ENCODE peak calls at places on chromosomes 13 and 19, in eight cellular contexts. One of them, this sample, is unnamed. For H3K4me1 and H3K9me3, the result is how much of the 10 kb centered on the place peaks cover.

GRCh38 chr13:100664171-100664900 is 10.3 kb downstream of the TMTC4 start:
- DNase-seq in mammary epithelial cell: no peak
- DNase-seq in uterus: no peak
- DNase-seq in left lung: no peak
- DNase-seq in heart right ventricle: no peak
- DNase-seq in HAP-1: no peak
- DNase-seq in breast epithelium: no peak
- DNase-seq in lung: no peak
- DNase-seq in this sample: no peak

GRCh38 chr13:37889102-37889501 is 19.5 kb upstream of the TRPC4 start:
- DNase-seq in mammary epithelial cell: peak
- DNase-seq in uterus: no peak
- DNase-seq in left lung: no peak
- DNase-seq in heart right ventricle: no peak
- DNase-seq in HAP-1: no peak
- DNase-seq in breast epithelium: no peak
- DNase-seq in lung: no peak
- DNase-seq in this sample: no peak

GRCh38 chr13:113883921-113884804 is 20.3 kb upstream of the GAS6 start:
- DNase-seq in mammary epithelial cell: no peak
- DNase-seq in uterus: no peak
- DNase-seq in left lung: no peak
- DNase-seq in heart right ventricle: no peak
- DNase-seq in HAP-1: no peak
- DNase-seq in breast epithelium: no peak
- DNase-seq in lung: no peak
- DNase-seq in this sample: no peak

GRCh38 chr13:107553838-107554237 is 661.5 kb downstream of the LIG4 start:
- DNase-seq in mammary epithelial cell: no peak
- DNase-seq in uterus: no peak
- DNase-seq in left lung: no peak
- DNase-seq in heart right ventricle: no peak
- DNase-seq in HAP-1: no peak
- DNase-seq in breast epithelium: no peak
- DNase-seq in lung: no peak
- DNase-seq in this sample: no peak

GRCh38 chr13:33487575-33488243 is 202.2 kb upstream of the STARD13 start:
- DNase-seq in mammary epithelial cell: peak
- DNase-seq in uterus: peak
- DNase-seq in left lung: no peak
- DNase-seq in heart right ventricle: no peak
- DNase-seq in HAP-1: no peak
- DNase-seq in breast epithelium: no peak
- DNase-seq in lung: no peak
- DNase-seq in this sample: peak

GRCh38 chr13:111462944-111463343 is 142.5 kb downstream of the TEX29 start:
- DNase-seq in mammary epithelial cell: no peak
- DNase-seq in uterus: no peak
- DNase-seq in left lung: no peak
- DNase-seq in heart right ventricle: no peak
- DNase-seq in HAP-1: no peak
- DNase-seq in breast epithelium: no peak
- DNase-seq in lung: no peak
- DNase-seq in this sample: no peak

GRCh38 chr19:13022859-13023636 is 27.8 kb downstream of the NFIX start:
- DNase-seq in mammary epithelial cell: peak
- DNase-seq in uterus: peak
- DNase-seq in left lung: peak
- DNase-seq in heart right ventricle: peak
- DNase-seq in HAP-1: peak
- DNase-seq in breast epithelium: peak
- DNase-seq in lung: peak
- DNase-seq in this sample: peak

GRCh38 chr19:12527034-12527836 is 24.0 kb downstream of the ZNF564 start:
- DNase-seq in mammary epithelial cell: peak
- DNase-seq in uterus: no peak
- DNase-seq in left lung: no peak
- DNase-seq in heart right ventricle: no peak
- DNase-seq in HAP-1: no peak
- DNase-seq in breast epithelium: no peak
- DNase-seq in lung: no peak
- DNase-seq in this sample: no peak

GRCh38 chr13:100184095-100184494 is 95.2 kb downstream of the PCCA start:
- DNase-seq in mammary epithelial cell: no peak
- DNase-seq in uterus: no peak
- DNase-seq in left lung: no peak
- DNase-seq in heart right ventricle: no peak
- DNase-seq in HAP-1: no peak
- DNase-seq in breast epithelium: no peak
- DNase-seq in lung: no peak
- DNase-seq in this sample: no peak

GRCh38 chr19:6092329-6093286 is 17.7 kb downstream of the RFX2 start:
- DNase-seq in mammary epithelial cell: peak
- DNase-seq in uterus: peak
- DNase-seq in left lung: peak
- DNase-seq in heart right ventricle: peak
- DNase-seq in HAP-1: peak
- DNase-seq in breast epithelium: peak
- DNase-seq in lung: peak
- DNase-seq in this sample: peak

GRCh38 chr13:50691176-50691681 is 152.3 kb downstream of the DLEU7 start:
- DNase-seq in mammary epithelial cell: no peak
- DNase-seq in uterus: no peak
- DNase-seq in left lung: no peak
- DNase-seq in heart right ventricle: no peak
- DNase-seq in HAP-1: no peak
- DNase-seq in breast epithelium: no peak
- DNase-seq in lung: no peak
- DNase-seq in this sample: no peak

GRCh38 chr13:38866649-38867048 is 124.0 kb downstream of the STOML3 start:
- DNase-seq in mammary epithelial cell: peak
- DNase-seq in uterus: no peak
- DNase-seq in left lung: no peak
- DNase-seq in heart right ventricle: no peak
- DNase-seq in HAP-1: no peak
- DNase-seq in breast epithelium: no peak
- DNase-seq in lung: no peak
- DNase-seq in this sample: no peak

GRCh38 chr13:81726037-81726726 is 1385.3 kb upstream of the SPRY2 start:
- DNase-seq in mammary epithelial cell: peak
- DNase-seq in uterus: no peak
- DNase-seq in left lung: no peak
- DNase-seq in heart right ventricle: no peak
- DNase-seq in HAP-1: no peak
- DNase-seq in breast epithelium: no peak
- DNase-seq in lung: no peak
- DNase-seq in this sample: no peak

GRCh38 chr13:77893066-77893465 is 25.6 kb downstream of the EDNRB start:
- DNase-seq in mammary epithelial cell: no peak
- DNase-seq in uterus: no peak
- DNase-seq in left lung: no peak
- DNase-seq in heart right ventricle: no peak
- DNase-seq in HAP-1: no peak
- DNase-seq in breast epithelium: no peak
- DNase-seq in lung: no peak
- DNase-seq in this sample: no peak

GRCh38 chr19:29006057-29006735 is 206.8 kb downstream of the UQCRFS1 start:
- DNase-seq in mammary epithelial cell: no peak
- DNase-seq in uterus: no peak
- DNase-seq in left lung: no peak
- DNase-seq in heart right ventricle: no peak
- DNase-seq in HAP-1: no peak
- DNase-seq in breast epithelium: no peak
- DNase-seq in lung: no peak
- DNase-seq in this sample: no peak

GRCh38 chr19:34244611-34245299 is 9.6 kb upstream of the GARRE1 start:
- DNase-seq in mammary epithelial cell: no peak
- DNase-seq in uterus: no peak
- DNase-seq in left lung: no peak
- DNase-seq in heart right ventricle: peak
- DNase-seq in HAP-1: no peak
- DNase-seq in breast epithelium: no peak
- DNase-seq in lung: no peak
- DNase-seq in this sample: no peak

GRCh38 chr13:52651880-52652169 is 811 bp upstream of the SUGT1 start:
- DNase-seq in mammary epithelial cell: no peak
- DNase-seq in uterus: no peak
- DNase-seq in left lung: no peak
- DNase-seq in heart right ventricle: no peak
- DNase-seq in HAP-1: no peak
- DNase-seq in breast epithelium: no peak
- DNase-seq in lung: no peak
- DNase-seq in this sample: no peak

GRCh38 chr13:36981156-36981743 is 17.9 kb downstream of the ALG5 start:
- DNase-seq in mammary epithelial cell: peak
- DNase-seq in uterus: no peak
- DNase-seq in left lung: no peak
- DNase-seq in heart right ventricle: no peak
- DNase-seq in HAP-1: no peak
- DNase-seq in breast epithelium: no peak
- DNase-seq in lung: no peak
- DNase-seq in this sample: no peak

GRCh38 chr19:2337329-2337707 is 8.8 kb downstream of the SPPL2B start:
- DNase-seq in mammary epithelial cell: no peak
- DNase-seq in uterus: peak
- DNase-seq in left lung: peak
- DNase-seq in heart right ventricle: no peak
- DNase-seq in HAP-1: peak
- DNase-seq in breast epithelium: no peak
- DNase-seq in lung: no peak
- DNase-seq in this sample: no peak

DNA sequence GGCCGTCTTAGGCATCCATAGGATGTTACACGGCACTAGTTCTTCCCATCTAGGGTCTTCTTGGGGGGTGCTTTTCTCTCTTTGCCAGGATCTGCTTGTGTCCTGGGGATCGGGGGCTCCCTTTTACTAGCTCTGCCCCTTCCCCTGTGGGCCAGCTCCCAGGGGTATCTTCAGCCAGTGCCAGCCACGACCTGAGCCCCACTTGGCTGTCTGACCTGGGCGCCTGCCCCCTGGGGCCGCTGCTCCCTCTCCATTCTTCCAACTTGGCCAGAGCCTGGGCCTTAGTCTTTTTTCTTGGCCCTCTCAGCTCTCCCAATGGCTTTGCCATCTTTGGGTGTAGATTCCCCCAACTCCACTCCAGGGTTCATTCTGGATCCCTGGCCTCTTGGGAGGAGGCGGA is 3.1 kb downstream of the PRKACA start:
- DNase-seq in mammary epithelial cell: no peak
- DNase-seq in uterus: no peak
- DNase-seq in left lung: no peak
- DNase-seq in heart right ventricle: no peak
- DNase-seq in HAP-1: no peak
- DNase-seq in breast epithelium: no peak
- DNase-seq in lung: no peak
- DNase-seq in this sample: no peak
- H3K4me1 ChIP-seq in mammary epithelial cell: under half
- H3K4me1 ChIP-seq in uterus: under half
- H3K4me1 ChIP-seq in left lung: half or more
- H3K4me1 ChIP-seq in heart right ventricle: half or more
- H3K4me1 ChIP-seq in HAP-1: under half
- H3K4me1 ChIP-seq in breast epithelium: under half
- H3K4me1 ChIP-seq in lung: under half
- H3K4me1 ChIP-seq in this sample: under half

DNA sequence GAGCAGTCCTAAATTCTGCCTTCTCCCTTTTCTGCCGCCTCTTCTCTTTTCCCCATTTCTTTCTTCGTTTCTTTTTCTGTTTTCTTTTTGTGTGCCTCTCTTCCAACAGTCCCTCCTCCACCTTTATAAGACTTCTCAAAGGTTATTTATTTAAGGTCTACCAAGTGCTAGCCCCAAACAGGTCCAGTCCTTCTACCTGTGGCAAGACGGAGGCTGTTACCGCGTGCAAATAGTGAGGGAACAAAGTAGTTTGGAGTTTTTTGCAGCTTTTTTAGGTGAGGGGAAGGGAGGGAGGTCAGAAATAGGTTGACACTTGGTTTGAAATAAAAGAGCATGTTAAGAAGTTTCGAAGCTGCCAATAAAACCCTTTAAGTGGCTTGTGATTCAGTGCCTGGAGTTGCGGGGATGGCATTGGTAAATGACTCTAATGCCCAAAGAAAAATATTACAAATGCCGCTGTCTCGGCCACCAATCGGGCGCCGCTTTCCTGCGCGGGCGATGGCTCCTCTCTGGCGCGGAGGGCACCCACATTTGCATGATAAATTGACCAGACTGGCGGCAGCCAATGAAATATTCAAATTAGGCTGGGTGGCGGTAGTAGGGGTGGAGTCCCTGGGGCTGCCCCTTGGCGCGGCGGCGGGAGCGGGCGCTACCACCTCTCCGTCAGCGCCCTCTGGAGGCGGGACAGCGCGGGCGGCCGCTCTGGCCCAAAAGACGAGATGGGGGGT is 7.5 kb upstream of the TSHZ3 start:
- DNase-seq in mammary epithelial cell: no peak
- DNase-seq in uterus: no peak
- DNase-seq in left lung: peak
- DNase-seq in heart right ventricle: peak
- DNase-seq in HAP-1: peak
- DNase-seq in breast epithelium: no peak
- DNase-seq in lung: no peak
- DNase-seq in this sample: peak
- H3K4me3 ChIP-seq in mammary epithelial cell: no peak
- H3K4me3 ChIP-seq in uterus: no peak
- H3K4me3 ChIP-seq in left lung: no peak
- H3K4me3 ChIP-seq in heart right ventricle: no peak
- H3K4me3 ChIP-seq in HAP-1: peak
- H3K4me3 ChIP-seq in breast epithelium: no peak
- H3K4me3 ChIP-seq in lung: no peak
- H3K4me3 ChIP-seq in this sample: no peak

DNA sequence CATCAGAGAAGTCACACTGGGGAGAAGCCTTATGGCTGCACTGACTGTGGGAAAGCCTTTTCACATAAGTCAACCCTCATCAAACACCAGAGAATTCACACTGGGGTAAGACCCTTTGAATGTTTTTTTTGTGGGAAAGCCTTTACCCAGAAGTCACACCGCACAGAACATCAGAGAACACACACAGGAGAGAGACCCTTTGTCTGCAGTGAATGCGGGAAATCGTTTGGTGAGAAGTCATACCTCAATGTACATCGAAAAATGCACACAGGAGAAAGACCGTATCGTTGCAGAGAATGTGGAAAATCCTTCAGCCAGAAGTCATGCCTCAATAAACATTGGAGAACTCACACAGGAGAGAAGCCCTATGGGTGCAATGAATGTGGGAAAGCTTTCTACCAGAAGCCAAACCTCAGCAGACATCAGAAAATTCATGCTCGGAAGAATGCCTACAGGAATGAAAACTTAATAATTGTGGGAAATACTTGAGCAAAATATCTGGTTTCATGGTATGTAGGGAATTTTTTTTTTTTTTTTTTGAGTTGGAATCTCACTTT is 30.7 kb downstream of the ZNF793 start:
- DNase-seq in mammary epithelial cell: peak
- DNase-seq in uterus: no peak
- DNase-seq in left lung: no peak
- DNase-seq in heart right ventricle: no peak
- DNase-seq in HAP-1: no peak
- DNase-seq in breast epithelium: no peak
- DNase-seq in lung: no peak
- DNase-seq in this sample: no peak
- H3K9me3 ChIP-seq in mammary epithelial cell: under half
- H3K9me3 ChIP-seq in uterus: half or more
- H3K9me3 ChIP-seq in left lung: under half
- H3K9me3 ChIP-seq in heart right ventricle: half or more
- H3K9me3 ChIP-seq in HAP-1: under half
- H3K9me3 ChIP-seq in breast epithelium: half or more
- H3K9me3 ChIP-seq in lung: under half
- H3K9me3 ChIP-seq in this sample: half or more

GRCh38 chr13:42981853-42982252 is 10.2 kb downstream of the EPSTI1 start:
- DNase-seq in mammary epithelial cell: peak
- DNase-seq in uterus: no peak
- DNase-seq in left lung: no peak
- DNase-seq in heart right ventricle: no peak
- DNase-seq in HAP-1: no peak
- DNase-seq in breast epithelium: no peak
- DNase-seq in lung: no peak
- DNase-seq in this sample: no peak
- H3K4me1 ChIP-seq in mammary epithelial cell: under half
- H3K4me1 ChIP-seq in uterus: under half
- H3K4me1 ChIP-seq in left lung: under half
- H3K4me1 ChIP-seq in heart right ventricle: under half
- H3K4me1 ChIP-seq in HAP-1: under half
- H3K4me1 ChIP-seq in breast epithelium: under half
- H3K4me1 ChIP-seq in lung: under half
- H3K4me1 ChIP-seq in this sample: under half

This sample was measured in mucosa of descending colon.